ENCODE peak calls at places on chromosomes 16 and 17, in five cellular contexts. G, L, Q, N and J are unnamed samples.

GRCh38 chr17:77423589-77424451 is 283.1 kb downstream of the SEC14L1 start:
- DNase-seq in G (peak), L (no peak), Q (no peak), N (no peak), J (no peak)

GRCh38 chr17:42519546-42520444 is 16.2 kb upstream of the NAGLU start:
- DNase-seq in L (no peak), N (peak), Q (no peak), G (peak), J (no peak)

GRCh38 chr16:26993988-26994387 is 72.7 kb upstream of the C16orf82 start:
- DNase-seq in L (no peak), N (no peak), G (no peak), Q (no peak), J (no peak)

GRCh38 chr17:74442670-74443515 is 11.0 kb downstream of the GPRC5C start:
- DNase-seq in Q (peak), N (peak), L (no peak), G (peak), J (no peak)

GRCh38 chr17:45942284-45942683 is 47.9 kb downstream of the MAPT start:
- DNase-seq in N (no peak), Q (no peak), G (peak), L (no peak), J (no peak)

GRCh38 chr16:52271088-52271487 is 275.9 kb downstream of the TOX3 start:
- DNase-seq in G (no peak), L (no peak), Q (no peak), N (no peak), J (no peak)

GRCh38 chr16:64478258-64478906 is 643.5 kb downstream of the CDH11 start:
- DNase-seq in N (no peak), G (no peak), L (no peak), Q (no peak), J (no peak)

GRCh38 chr16:77043076-77043475 is 147.9 kb upstream of the MON1B start:
- DNase-seq in N (no peak), Q (no peak), L (no peak), G (no peak), J (no peak)

GRCh38 chr17:8109669-8110455 is 8.5 kb downstream of the ALOXE3 start:
- DNase-seq in N (peak), L (no peak), G (peak), Q (peak), J (peak)

GRCh38 chr16:30934827-30935557 is 11.6 kb downstream of the FBXL19 start:
- DNase-seq in G (no peak), N (peak), L (no peak), Q (no peak), J (no peak)

GRCh38 chr17:81432873-81433451 is 37.7 kb downstream of the BAHCC1 start:
- DNase-seq in G (peak), N (no peak), Q (no peak), L (no peak), J (no peak)

GRCh38 chr16:20191566-20191965 is 117.9 kb upstream of the GPR139 start:
- DNase-seq in G (no peak), L (no peak), Q (no peak), N (no peak), J (no peak)

GRCh38 chr17:72120878-72121163 is at the start of gene SOX9:
- DNase-seq in Q (no peak), L (peak), G (peak), N (peak), J (no peak)

GRCh38 chr16:53549970-53550406 is 47.0 kb upstream of the AKTIP start:
- DNase-seq in N (peak), L (no peak), G (peak), Q (no peak), J (peak)

GRCh38 chr17:79342376-79342775 is 267.8 kb downstream of the ENGASE start:
- DNase-seq in Q (no peak), L (no peak), N (no peak), G (no peak), J (no peak)

GRCh38 chr17:1008008-1008761 is 11.3 kb downstream of the TIMM22 start:
- DNase-seq in Q (no peak), L (no peak), N (no peak), G (no peak), J (no peak)

GRCh38 chr16:56672761-56673536 is 3.3 kb downstream of the MT1H start:
- DNase-seq in L (no peak), N (no peak), G (no peak), Q (no peak), J (no peak)

GRCh38 chr16:14501331-14502255 is 128.5 kb downstream of the PARN start:
- DNase-seq in Q (no peak), N (peak), G (peak), L (no peak), J (no peak)

GRCh38 chr16:4693956-4694663 is 748 bp downstream of the NUDT16L1 start:
- DNase-seq in Q (peak), L (peak), N (peak), G (no peak), J (peak)

GRCh38 chr16:17845031-17845430 is 374.3 kb upstream of the XYLT1 start:
- DNase-seq in Q (no peak), L (no peak), G (no peak), N (no peak), J (no peak)

GRCh38 chr17:30520436-30520835 is 43.2 kb downstream of the GOSR1 start:
- DNase-seq in Q (no peak), L (no peak), G (no peak), N (no peak), J (no peak)

GRCh38 chr17:16304832-16305231 is 48.4 kb downstream of the CENPV start:
- DNase-seq in Q (no peak), G (no peak), N (peak), L (no peak), J (no peak)

GRCh38 chr17:43768382-43768781 is 9.8 kb upstream of the SOST start:
- DNase-seq in Q (no peak), L (no peak), N (no peak), G (no peak), J (no peak)

GRCh38 chr16:85606920-85607319 is 6.2 kb upstream of the GSE1 start:
- DNase-seq in G (no peak), Q (no peak), N (no peak), L (no peak), J (no peak)

GRCh38 chr17:20200016-20200788 is 191.0 kb downstream of the SPECC1 start:
- DNase-seq in N (no peak), G (no peak), Q (no peak), L (no peak), J (no peak)

GRCh38 chr17:44039829-44040635 is 25.3 kb upstream of the TMEM101 start:
- DNase-seq in N (no peak), G (no peak), L (no peak), Q (no peak), J (no peak)

GRCh38 chr17:6936370-6937028 is 59.4 kb upstream of the ALOX12 start:
- DNase-seq in N (peak), G (no peak), Q (no peak), L (no peak), J (no peak)

GRCh38 chr17:81991684-81992513 is 14.5 kb downstream of the ASPSCR1 start:
- DNase-seq in Q (no peak), N (peak), L (peak), G (peak), J (no peak)

GRCh38 chr16:16124438-16124837 is 98.9 kb downstream of the ABCC6 start:
- DNase-seq in N (no peak), G (no peak), L (no peak), Q (no peak), J (no peak)

GRCh38 chr17:81035389-81036127 is 607 bp downstream of the BAIAP2 start:
- DNase-seq in G (no peak), L (no peak), N (peak), Q (no peak), J (no peak)

GRCh38 chr17:81648013-81648706 is 8.2 kb downstream of the PDE6G start:
- DNase-seq in N (no peak), Q (no peak), L (no peak), G (no peak), J (no peak)

GRCh38 chr17:78789663-78790181 is 7.6 kb upstream of the CYTH1 start:
- DNase-seq in Q (no peak), L (no peak), N (no peak), G (peak), J (no peak)

GRCh38 chr16:89828199-89828869 is at the start of gene SPIRE2:
- DNase-seq in G (peak), L (peak), N (peak), Q (peak), J (peak)

GRCh38 chr17:14813649-14814048 is 451.5 kb downstream of the PMP22 start:
- DNase-seq in G (no peak), N (peak), L (no peak), Q (no peak), J (no peak)

GRCh38 chr17:63132509-63132911 is 166.5 kb downstream of the TANC2 start:
- DNase-seq in N (no peak), L (no peak), G (no peak), Q (no peak), J (no peak)

GRCh38 chr17:79664925-79665738 is 54.3 kb upstream of the RBFOX3 start:
- DNase-seq in N (peak), L (peak), G (peak), Q (no peak), J (no peak)

GRCh38 chr17:50101346-50102163 is 6.4 kb downstream of the PDK2 start:
- DNase-seq in G (no peak), L (no peak), N (peak), Q (no peak), J (no peak)
- TF ChIP-seq CTCF in G (no peak), L (peak), N (no peak), Q (no peak), J (no peak)

GRCh38 chr16:84481051-84481735 is 23.3 kb downstream of the MEAK7 start:
- DNase-seq in G (peak), Q (no peak), N (no peak), L (peak), J (no peak)

GRCh38 chr16:84479716-84480450 is 24.6 kb downstream of the MEAK7 start:
- DNase-seq in Q (no peak), N (no peak), L (peak), G (no peak), J (no peak)

GRCh38 chr16:84483882-84484565 is 20.4 kb downstream of the MEAK7 start:
- DNase-seq in L (peak), G (peak), Q (no peak), N (no peak), J (no peak)

GRCh38 chr16:84482951-84483881 is 21.2 kb downstream of the MEAK7 start:
- DNase-seq in Q (no peak), G (peak), N (no peak), L (peak), J (no peak)

DNA sequence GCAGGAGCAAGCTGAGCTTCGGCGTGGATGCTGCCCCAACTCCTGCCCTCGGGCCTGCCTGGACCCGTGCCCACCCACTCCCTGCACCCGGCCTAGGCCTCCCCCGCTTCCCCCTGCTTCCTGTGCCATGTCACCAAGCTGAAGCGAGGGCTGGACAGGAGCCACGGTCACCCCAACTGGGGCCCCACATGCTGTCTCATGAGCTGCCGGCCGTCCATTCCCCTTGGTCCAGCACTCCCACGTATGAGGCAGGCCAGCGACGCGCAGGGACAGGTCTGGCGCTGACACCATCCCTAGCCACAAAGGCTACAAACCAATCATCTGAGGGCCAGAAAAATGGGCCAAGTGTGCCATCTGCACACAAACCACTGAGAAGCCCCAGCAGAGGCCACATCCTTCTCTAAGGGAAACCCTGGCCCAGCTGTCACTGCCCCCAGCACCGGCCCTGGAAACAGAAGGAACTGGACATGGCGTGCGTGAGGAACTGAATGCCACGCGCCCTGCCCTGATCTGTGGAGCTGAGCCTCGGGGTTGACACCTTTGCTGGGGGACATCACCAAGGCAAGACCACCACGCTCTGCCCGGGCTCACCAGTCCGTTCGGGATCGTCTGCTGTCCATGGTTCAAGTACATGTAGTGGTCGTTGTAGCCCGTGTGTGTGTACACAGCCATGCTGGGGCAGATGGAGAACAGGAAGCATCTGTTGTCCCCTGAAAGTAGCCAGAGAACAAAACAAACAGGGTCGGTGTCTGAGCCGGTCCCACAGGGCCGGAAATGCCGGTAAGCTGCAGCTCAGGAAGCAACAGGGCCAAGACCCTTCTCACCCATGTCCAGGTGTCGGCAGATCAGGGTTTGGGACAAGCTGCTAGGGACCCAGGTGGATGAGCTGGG is 22.2 kb downstream of the MEAK7 start:
- DNase-seq in G (peak), N (no peak), Q (no peak), L (peak), J (no peak)
- TF ChIP-seq CTCF in G (no peak), N (no peak), Q (no peak), L (no peak), J (no peak)

GRCh38 chr17:35428229-35428628 is 4.1 kb downstream of the SLFN12 start:
- DNase-seq in Q (no peak), G (no peak), N (no peak), L (no peak), J (no peak)

GRCh38 chr17:35429702-35430101 is 2.6 kb downstream of the SLFN12 start:
- DNase-seq in L (no peak), Q (no peak), N (no peak), G (no peak), J (no peak)

GRCh38 chr17:35438433-35438832 is 6.1 kb upstream of the SLFN12 start:
- DNase-seq in N (no peak), Q (no peak), G (no peak), L (no peak), J (no peak)

GRCh38 chr17:35432176-35433074 is at the start of gene SLFN12:
- DNase-seq in L (no peak), Q (peak), G (no peak), N (peak), J (peak)

DNA sequence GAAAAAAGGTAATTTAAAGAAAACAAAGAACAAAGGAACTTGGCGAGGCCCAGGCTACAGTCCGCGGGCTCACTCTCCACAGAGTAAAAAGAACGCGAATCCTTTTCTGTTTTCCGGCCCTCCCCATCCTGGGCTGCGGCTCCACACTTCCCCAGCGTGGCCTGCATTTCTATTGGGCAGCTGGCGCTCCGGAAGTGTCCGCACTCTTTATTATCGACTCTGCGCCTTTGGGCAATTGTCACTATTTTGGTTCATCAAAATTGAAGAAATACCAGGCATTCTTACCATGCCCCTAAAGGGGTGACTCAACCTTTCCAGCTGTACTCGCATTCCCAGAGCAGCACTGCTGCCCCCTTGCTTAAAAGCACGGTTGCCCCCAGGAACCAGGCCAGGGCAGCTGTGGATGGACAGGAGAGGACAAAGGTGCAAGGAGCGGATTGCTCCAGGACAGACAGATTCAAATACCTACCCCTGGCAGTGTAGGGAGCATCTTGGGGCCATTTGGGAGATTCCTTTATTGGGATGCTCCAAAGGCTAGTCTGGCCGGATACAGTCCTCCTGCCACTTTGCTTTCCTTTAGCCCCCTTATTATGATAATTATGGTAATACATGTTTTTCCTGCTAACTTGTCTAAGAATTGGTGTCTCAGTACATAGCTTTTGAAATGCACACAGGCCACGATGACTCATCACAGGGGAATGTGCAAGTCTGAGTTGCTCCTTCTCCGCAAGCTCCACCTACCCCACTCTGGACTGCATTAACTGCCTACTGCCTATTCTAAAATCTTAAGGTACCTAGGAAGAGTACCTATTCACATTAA is 985 bp upstream of the SLFN12 start:
- DNase-seq in L (no peak), G (peak), Q (no peak), N (peak), J (peak)
- TF ChIP-seq CTCF in L (no peak), G (no peak), Q (no peak), N (no peak), J (no peak)

DNA sequence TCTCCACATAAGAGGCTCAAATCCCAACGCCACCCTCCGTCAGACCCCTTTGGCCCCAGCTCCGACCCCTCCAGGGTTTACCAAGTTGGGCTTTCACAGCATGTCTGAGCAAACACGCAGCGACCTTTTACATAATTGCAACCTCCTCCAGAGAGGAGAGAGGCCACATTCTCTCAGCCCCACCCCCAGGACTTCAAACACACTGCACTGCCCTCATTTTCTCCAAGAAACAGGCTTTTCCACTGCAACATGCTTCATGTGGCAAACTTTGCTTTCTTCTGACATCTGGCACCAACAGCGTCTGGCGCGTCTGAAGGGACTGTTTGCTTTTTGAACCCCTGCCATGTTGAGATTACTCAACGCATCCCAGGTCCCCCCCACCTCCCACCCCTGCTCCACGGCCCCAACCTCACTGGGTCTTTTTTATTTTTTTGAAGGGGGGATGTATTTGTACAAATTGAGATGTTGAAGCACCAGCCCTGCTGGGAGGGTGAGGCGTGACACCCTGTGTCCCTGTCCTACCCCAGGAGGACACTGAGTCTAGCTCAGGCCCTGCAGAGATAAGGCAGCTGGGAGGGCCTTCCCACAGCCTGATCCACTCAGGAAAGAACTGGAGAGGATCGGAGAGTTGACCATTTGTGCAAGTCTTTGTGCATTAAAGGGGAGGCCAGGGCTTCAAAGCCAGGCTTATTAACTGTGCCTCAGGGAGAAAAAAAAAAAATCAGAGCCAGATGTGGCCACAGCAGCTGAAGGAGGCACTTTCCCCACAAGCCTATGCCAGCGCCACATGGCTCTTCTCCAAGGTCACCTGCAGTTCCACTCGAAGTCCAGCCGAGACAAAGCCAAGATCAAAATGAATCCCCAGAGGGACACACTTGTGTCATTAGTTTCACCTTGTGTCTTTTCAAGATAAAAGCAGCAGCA is 29.7 kb downstream of the AXIN2 start:
- DNase-seq in L (no peak), Q (no peak), N (no peak), G (no peak), J (no peak)
- TF ChIP-seq CTCF in L (peak), Q (no peak), N (peak), G (peak), J (no peak)

GRCh38 chr17:2170023-2170422 is 115.1 kb downstream of the HIC1 start:
- DNase-seq in G (no peak), L (no peak), N (peak), Q (peak), J (no peak)
- TF ChIP-seq CTCF in G (no peak), L (peak), N (peak), Q (no peak), J (peak)

GRCh38 chr16:46918905-46919792 is 35.0 kb downstream of the GPT2 start:
- DNase-seq in Q (peak), G (no peak), N (no peak), L (no peak), J (no peak)
- TF ChIP-seq CTCF in Q (no peak), G (no peak), N (no peak), L (peak), J (no peak)

GRCh38 chr16:67977469-67978227 is 2.7 kb downstream of the DPEP3 start:
- DNase-seq in N (no peak), Q (no peak), G (no peak), L (no peak), J (no peak)
- TF ChIP-seq CTCF in N (no peak), Q (no peak), G (no peak), L (no peak), J (no peak)

DNA sequence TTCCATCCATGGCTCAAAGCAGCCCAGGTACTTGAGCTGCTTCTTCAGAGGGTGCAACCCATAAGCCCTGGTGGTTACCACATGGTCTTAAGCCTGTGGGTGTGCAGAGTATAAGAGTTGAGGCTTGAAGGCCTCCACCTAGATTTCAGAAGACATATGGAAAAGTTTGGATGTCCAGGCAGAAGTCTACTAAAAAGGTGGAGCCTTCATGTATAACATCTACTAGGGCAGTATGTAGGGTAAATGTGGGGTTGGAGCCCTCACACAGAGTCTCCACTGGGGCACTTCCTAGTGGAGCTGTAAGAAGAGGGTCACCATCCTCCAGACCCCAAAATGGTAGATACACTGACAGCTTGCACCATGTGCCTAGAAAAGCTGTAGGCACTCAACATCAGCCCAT is 120.9 kb downstream of the HS3ST3A1 start:
- DNase-seq in L (no peak), Q (no peak), N (no peak), G (no peak), J (no peak)
- TF ChIP-seq CTCF in L (no peak), Q (no peak), N (no peak), G (no peak), J (no peak)